ENCODE peak calls at places on chromosome 17, in ten cellular contexts. T, K, J, X, F, Z, L, I, S and W are unnamed samples.

GRCh38 chr17:72274632-72275031 is 153.8 kb downstream of the SOX9 start:
- DNase-seq in L (no peak), Z (no peak), S (no peak), X (no peak), K (no peak), I (no peak), J (no peak), F (no peak), T (no peak), W (no peak)

GRCh38 chr17:32742686-32743538 is 134.0 kb downstream of the MYO1D start:
- DNase-seq in F (no peak), I (no peak), K (no peak), L (no peak), S (no peak), T (no peak), X (peak), Z (no peak), J (no peak), W (no peak)

GRCh38 chr17:40647549-40648325 is at the start of gene SMARCE1:
- DNase-seq in K (peak), S (peak), F (peak), I (peak), J (peak), X (peak), T (peak), L (peak), Z (peak), W (peak)

GRCh38 chr17:58595194-58595792 is 80.9 kb upstream of the MTMR4 start:
- DNase-seq in X (no peak), Z (no peak), T (no peak), J (no peak), K (no peak), L (no peak), S (peak), F (no peak), I (no peak), W (no peak)

GRCh38 chr17:55601874-55602364 is 90.7 kb upstream of the SMIM36 start:
- DNase-seq in Z (no peak), S (peak), T (peak), X (no peak), L (peak), K (peak), F (no peak), I (peak), J (no peak), W (peak)

GRCh38 chr17:75902406-75902805 is 2.3 kb downstream of the MRPL38 start:
- DNase-seq in F (no peak), S (no peak), L (no peak), I (no peak), Z (no peak), X (no peak), T (no peak), J (no peak), K (no peak), W (no peak)

GRCh38 chr17:76534831-76535732 is 2.4 kb downstream of the CYGB start:
- DNase-seq in T (no peak), I (no peak), X (no peak), J (no peak), Z (no peak), F (peak), K (no peak), L (no peak), S (no peak), W (no peak)

GRCh38 chr17:62778990-62779681 is 29.0 kb downstream of the MARCHF10 start:
- DNase-seq in J (peak), K (peak), I (no peak), Z (no peak), S (no peak), X (peak), T (peak), L (peak), F (no peak), W (no peak)

GRCh38 chr17:50051082-50051576 is 4.8 kb upstream of the ITGA3 start:
- DNase-seq in K (no peak), Z (peak), J (no peak), I (no peak), F (peak), X (peak), L (peak), T (peak), S (no peak), W (no peak)

GRCh38 chr17:32310927-32311568 is 30.9 kb downstream of the C17orf75 start:
- DNase-seq in I (no peak), X (no peak), S (peak), T (no peak), K (peak), F (no peak), Z (no peak), L (no peak), J (no peak), W (no peak)

GRCh38 chr17:79252886-79253285 is 178.3 kb downstream of the ENGASE start:
- DNase-seq in X (no peak), F (no peak), T (no peak), Z (no peak), K (no peak), J (no peak), I (no peak), L (no peak), S (no peak), W (no peak)

GRCh38 chr17:72672729-72673128 is 419.8 kb downstream of the SLC39A11 start:
- DNase-seq in Z (no peak), X (no peak), F (no peak), I (no peak), J (no peak), L (no peak), S (no peak), T (no peak), K (no peak), W (no peak)

GRCh38 chr17:78839173-78839761 is 1.3 kb downstream of the USP36 start:
- DNase-seq in J (no peak), L (no peak), F (no peak), T (peak), S (no peak), I (no peak), X (peak), K (no peak), Z (no peak), W (no peak)

GRCh38 chr17:61251939-61252865 is 147.4 kb upstream of the TBX2 start:
- DNase-seq in T (peak), I (no peak), L (no peak), K (peak), Z (no peak), F (peak), J (peak), X (peak), S (no peak), W (no peak)

GRCh38 chr17:40437095-40437732 is 6.0 kb upstream of the IGFBP4 start:
- DNase-seq in L (no peak), X (no peak), J (peak), T (no peak), S (no peak), F (peak), I (no peak), K (peak), Z (no peak), W (no peak)

GRCh38 chr17:17300624-17301568 is 2.3 kb upstream of the NT5M start:
- DNase-seq in X (peak), S (peak), J (no peak), K (peak), F (peak), T (peak), I (peak), Z (peak), L (peak), W (peak)

GRCh38 chr17:21278304-21279197 is 6.0 kb upstream of the MAP2K3 start:
- DNase-seq in K (peak), X (no peak), F (peak), L (no peak), J (peak), I (no peak), Z (no peak), T (no peak), S (no peak), W (no peak)

GRCh38 chr17:2989855-2990254 is 73.6 kb downstream of the OR1D5 start:
- DNase-seq in L (no peak), K (no peak), I (no peak), J (no peak), F (no peak), S (no peak), T (no peak), X (no peak), Z (no peak), W (no peak)

GRCh38 chr17:33680479-33680878 is 387.4 kb upstream of the ASIC2 start:
- DNase-seq in Z (no peak), L (no peak), I (no peak), S (no peak), F (no peak), T (no peak), K (no peak), X (no peak), J (no peak), W (no peak)

GRCh38 chr17:77493238-77493812 is 352.6 kb downstream of the SEC14L1 start:
- DNase-seq in F (peak), I (no peak), Z (no peak), T (no peak), K (no peak), X (no peak), L (no peak), J (peak), S (no peak), W (no peak)

GRCh38 chr17:63699638-63700527 is at the start of gene LIMD2:
- DNase-seq in Z (peak), J (peak), T (peak), X (peak), K (no peak), I (peak), F (peak), S (peak), L (peak), W (peak)

GRCh38 chr17:82962163-82962720 is 117.2 kb upstream of the METRNL start:
- DNase-seq in F (peak), L (no peak), X (peak), J (peak), Z (peak), K (peak), S (no peak), T (peak), I (no peak), W (no peak)

GRCh38 chr17:38464723-38465419 is 36.6 kb downstream of the ARHGAP23 start:
- DNase-seq in K (peak), L (no peak), J (peak), S (peak), Z (no peak), X (peak), I (peak), F (peak), T (peak), W (no peak)

GRCh38 chr17:9668532-9668931 is 23.2 kb downstream of the USP43 start:
- DNase-seq in L (no peak), T (peak), X (peak), I (peak), K (no peak), F (no peak), S (no peak), J (no peak), Z (no peak), W (no peak)

GRCh38 chr17:79084291-79085153 is 9.9 kb downstream of the ENGASE start:
- DNase-seq in X (no peak), J (no peak), K (no peak), Z (no peak), I (no peak), F (peak), L (no peak), T (no peak), S (no peak), W (no peak)

GRCh38 chr17:79160980-79161621 is 86.5 kb downstream of the ENGASE start:
- DNase-seq in J (no peak), Z (no peak), I (no peak), S (peak), X (no peak), K (no peak), L (peak), F (no peak), T (no peak), W (no peak)

GRCh38 chr17:3944485-3945388 is 19.5 kb downstream of the ATP2A3 start:
- DNase-seq in K (peak), X (peak), L (peak), Z (peak), S (peak), J (peak), T (peak), F (peak), I (peak), W (peak)

GRCh38 chr17:17904171-17905035 is 67.6 kb upstream of the SREBF1 start:
- DNase-seq in I (no peak), Z (no peak), J (peak), L (no peak), T (no peak), X (no peak), F (peak), K (peak), S (no peak), W (no peak)

GRCh38 chr17:55814377-55814776 is 63.5 kb downstream of the PCTP start:
- DNase-seq in I (no peak), F (no peak), X (peak), Z (no peak), T (peak), K (no peak), J (no peak), L (no peak), S (no peak), W (no peak)

GRCh38 chr17:3556239-3556904 is 1.2 kb downstream of the TRPV3 start:
- DNase-seq in F (no peak), I (no peak), J (no peak), K (no peak), L (peak), X (no peak), S (no peak), T (no peak), Z (no peak), W (no peak)

GRCh38 chr17:78563189-78564145 is 13.7 kb downstream of the DNAH17 start:
- DNase-seq in Z (no peak), F (no peak), T (no peak), X (peak), J (no peak), S (no peak), L (no peak), I (no peak), K (no peak), W (no peak)

GRCh38 chr17:82433560-82434215 is 15.3 kb upstream of the OGFOD3 start:
- DNase-seq in K (no peak), F (peak), L (no peak), J (no peak), X (no peak), I (no peak), T (no peak), Z (no peak), S (no peak), W (no peak)

GRCh38 chr17:33640629-33641028 is 347.5 kb upstream of the ASIC2 start:
- DNase-seq in I (peak), J (no peak), F (no peak), X (no peak), T (no peak), Z (no peak), K (no peak), S (peak), L (peak), W (no peak)

GRCh38 chr17:15123593-15124590 is 141.2 kb downstream of the PMP22 start:
- DNase-seq in S (no peak), T (peak), K (peak), J (no peak), L (no peak), F (no peak), Z (no peak), X (peak), I (no peak), W (no peak)

DNA sequence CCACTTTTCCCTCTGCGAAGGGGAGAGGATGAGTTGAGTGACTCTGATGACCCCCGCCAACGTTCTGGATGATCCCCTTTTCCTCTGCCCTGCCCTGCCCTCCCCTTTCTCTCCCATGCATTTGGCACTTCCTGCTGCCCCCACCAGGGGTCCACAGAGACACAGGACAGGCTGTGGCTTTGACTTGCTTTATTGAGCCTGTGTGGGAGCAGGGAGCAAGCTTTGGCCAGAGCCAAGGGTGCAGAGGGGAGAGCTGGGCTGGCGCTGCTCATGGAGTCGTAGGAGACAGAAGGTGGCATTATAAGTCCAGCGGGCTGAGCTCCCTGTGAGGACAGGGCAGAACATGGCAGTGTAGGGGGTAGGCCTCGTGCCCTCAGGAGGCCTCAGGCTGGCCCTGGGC is 1.6 kb downstream of the PPY start:
- DNase-seq in S (peak), F (no peak), X (no peak), I (peak), J (no peak), L (peak), T (peak), Z (no peak), K (peak), W (peak)
- TF ChIP-seq CTCF in S (peak), F (peak), X (peak), I (peak), J (no peak), L (peak), T (peak), Z (no peak), K (peak), W (peak)

GRCh38 chr17:689556-690247 is 24.9 kb downstream of the VPS53 start:
- DNase-seq in Z (no peak), L (no peak), I (no peak), J (no peak), K (no peak), S (no peak), F (no peak), T (no peak), X (no peak), W (no peak)

GRCh38 chr17:691423-691822 is 23.2 kb downstream of the VPS53 start:
- DNase-seq in I (no peak), Z (no peak), F (no peak), L (no peak), S (no peak), K (peak), T (peak), X (peak), J (no peak), W (no peak)

GRCh38 chr17:685006-685405 is 29.6 kb downstream of the VPS53 start:
- DNase-seq in I (no peak), L (no peak), S (no peak), T (no peak), X (no peak), K (no peak), F (no peak), J (no peak), Z (no peak), W (no peak)

GRCh38 chr17:690346-690745 is 24.3 kb downstream of the VPS53 start:
- DNase-seq in L (no peak), J (no peak), I (peak), T (no peak), Z (no peak), K (no peak), S (no peak), X (no peak), F (no peak), W (no peak)

GRCh38 chr17:688100-688989 is 26.3 kb downstream of the VPS53 start:
- DNase-seq in K (peak), X (peak), J (no peak), L (no peak), Z (no peak), T (peak), F (no peak), S (peak), I (no peak), W (no peak)
- TF ChIP-seq CTCF in K (peak), X (peak), J (no peak), L (peak), Z (no peak), T (peak), F (no peak), S (peak), I (peak), W (peak)

DNA sequence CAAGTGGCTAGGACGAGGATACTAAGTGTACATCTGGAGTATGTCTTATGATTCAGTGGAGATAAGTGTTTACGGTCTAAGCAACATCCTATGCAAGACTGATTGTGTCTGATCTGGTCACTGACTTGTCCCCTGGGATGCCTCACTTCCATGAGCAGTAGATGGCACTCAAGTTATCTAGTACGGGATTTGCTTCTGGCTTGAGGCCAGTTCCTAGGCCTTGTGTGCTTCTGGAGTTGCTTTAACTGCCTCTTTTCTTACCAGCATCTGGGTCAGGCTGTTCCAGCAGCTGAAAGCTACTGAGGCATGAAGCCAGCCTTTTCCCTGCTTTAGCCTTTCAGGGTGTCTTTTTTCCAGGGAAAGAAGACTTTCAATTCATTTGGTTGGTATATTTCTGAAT is 23.0 kb downstream of the SUPT6H start:
- DNase-seq in F (no peak), L (no peak), J (peak), T (no peak), Z (no peak), S (no peak), I (no peak), K (peak), X (peak), W (no peak)
- TF ChIP-seq CTCF in F (no peak), L (no peak), J (no peak), T (peak), Z (no peak), S (peak), I (no peak), K (no peak), X (no peak), W (no peak)

GRCh38 chr17:80838381-80839345 is 153.0 kb upstream of the CHMP6 start:
- DNase-seq in K (no peak), I (no peak), F (peak), L (no peak), Z (no peak), J (no peak), T (no peak), X (no peak), S (no peak), W (no peak)

GRCh38 chr17:80836971-80837481 is 154.6 kb upstream of the CHMP6 start:
- DNase-seq in K (no peak), Z (no peak), I (no peak), F (peak), X (no peak), L (no peak), T (no peak), J (no peak), S (no peak), W (no peak)

GRCh38 chr17:80840011-80840410 is 151.6 kb upstream of the CHMP6 start:
- DNase-seq in L (no peak), T (no peak), F (peak), S (no peak), Z (no peak), K (no peak), X (no peak), I (no peak), J (no peak), W (no peak)

GRCh38 chr17:80837711-80838110 is 153.9 kb upstream of the CHMP6 start:
- DNase-seq in F (peak), J (no peak), S (no peak), X (no peak), K (no peak), L (no peak), T (no peak), I (no peak), Z (no peak), W (no peak)

GRCh38 chr17:80839401-80839800 is 152.2 kb upstream of the CHMP6 start:
- DNase-seq in K (no peak), F (peak), T (no peak), Z (no peak), L (no peak), J (no peak), I (no peak), S (no peak), X (no peak), W (no peak)
- TF ChIP-seq CTCF in K (no peak), F (no peak), T (no peak), Z (no peak), L (no peak), J (no peak), I (no peak), S (no peak), X (no peak), W (no peak)

GRCh38 chr17:8418471-8418870 is 17.2 kb upstream of the NDEL1 start:
- DNase-seq in T (no peak), S (no peak), L (no peak), Z (no peak), X (no peak), J (no peak), F (no peak), K (no peak), I (no peak), W (no peak)
- TF ChIP-seq CTCF in T (no peak), S (no peak), L (no peak), Z (no peak), X (no peak), J (no peak), F (no peak), K (no peak), I (no peak), W (no peak)